ENCODE peak calls at places on chromosomes 11 and 22, in nine cellular contexts. L is A549, W is AG09309, V is pancreas, M is ovary, C is neural crest cell, A is cardiac muscle cell, N is uterus, D is brain microvascular endothelial cell. H is an unnamed sample.

GRCh38 chr11:108117746-108118371 is 3.5 kb upstream of the ACAT1 start:
- DNase-seq in L (peak), W (peak), V (no peak), M (no peak), C (no peak), A (peak), N (no peak), D (no peak), H (peak)

GRCh38 chr11:126181939-126182730 is 29.3 kb downstream of the RPUSD4 start:
- DNase-seq in L (no peak), W (no peak), V (no peak), M (no peak), C (no peak), A (no peak), N (no peak), D (no peak), H (no peak)

GRCh38 chr11:127844843-127845242 is 742.5 kb downstream of the ETS1 start:
- DNase-seq in L (no peak), W (no peak), V (no peak), M (no peak), C (no peak), A (no peak), N (no peak), D (no peak), H (no peak)

GRCh38 chr11:70411713-70412452 is 13.6 kb downstream of the CTTN start:
- DNase-seq in L (no peak), W (no peak), V (peak), M (no peak), C (no peak), A (no peak), N (no peak), D (no peak), H (no peak)

GRCh38 chr11:92346220-92346619 is 121.6 kb downstream of the FAT3 start:
- DNase-seq in L (no peak), W (no peak), V (no peak), M (no peak), C (no peak), A (no peak), N (no peak), D (no peak), H (no peak)

GRCh38 chr22:38882480-38882879 is 10.5 kb upstream of the CBX6 start:
- DNase-seq in L (no peak), W (no peak), V (peak), M (peak), C (no peak), A (no peak), N (peak), D (no peak), H (no peak)

GRCh38 chr22:17112491-17113042 is 8.6 kb downstream of the TMEM121B start:
- DNase-seq in L (no peak), W (no peak), V (no peak), M (no peak), C (no peak), A (no peak), N (no peak), D (no peak), H (no peak)

GRCh38 chr11:119700536-119701346 is 28.3 kb downstream of the NECTIN1 start:
- DNase-seq in L (no peak), W (no peak), V (peak), M (no peak), C (no peak), A (no peak), N (no peak), D (no peak), H (no peak)

GRCh38 chr11:119533931-119534694 is 111.1 kb upstream of the THY1 start:
- DNase-seq in L (peak), W (no peak), V (peak), M (peak), C (peak), A (peak), N (peak), D (peak), H (peak)

GRCh38 chr11:64248578-64248977 is 1.8 kb upstream of the PPP1R14B start:
- DNase-seq in L (no peak), W (no peak), V (no peak), M (no peak), C (no peak), A (no peak), N (no peak), D (no peak), H (no peak)

GRCh38 chr11:8610532-8611116 is 16.6 kb upstream of the STK33 start:
- DNase-seq in L (no peak), W (no peak), V (no peak), M (no peak), C (no peak), A (no peak), N (no peak), D (peak), H (no peak)

GRCh38 chr11:110303414-110303826 is 7.0 kb upstream of the RDX start:
- DNase-seq in L (no peak), W (no peak), V (no peak), M (no peak), C (no peak), A (no peak), N (no peak), D (no peak), H (no peak)

GRCh38 chr22:38317995-38318715 is 922 bp upstream of the CSNK1E start:
- DNase-seq in L (peak), W (peak), V (no peak), M (peak), C (peak), A (no peak), N (peak), D (peak), H (no peak)

GRCh38 chr22:38953577-38954413 is 3.6 kb upstream of the APOBEC3A start:
- DNase-seq in L (peak), W (no peak), V (no peak), M (no peak), C (no peak), A (no peak), N (no peak), D (no peak), H (no peak)

GRCh38 chr11:67118801-67119576 is at the start of gene KDM2A:
- DNase-seq in L (peak), W (peak), V (peak), M (peak), C (peak), A (peak), N (peak), D (peak), H (peak)
- TF ChIP-seq CTCF in L (peak), W (no peak), V (no peak), M (no peak), C (peak), A (no peak), N (peak), D (no peak), H (peak)

GRCh38 chr22:30186048-30186447 is 60.5 kb downstream of the LIF start:
- DNase-seq in L (no peak), W (no peak), V (no peak), M (no peak), C (no peak), A (no peak), N (no peak), D (no peak), H (no peak)
- TF ChIP-seq CTCF in L (no peak), W (no peak), V (no peak), M (no peak), C (no peak), A (no peak), N (no peak), D (no peak), H (no peak)

DNA sequence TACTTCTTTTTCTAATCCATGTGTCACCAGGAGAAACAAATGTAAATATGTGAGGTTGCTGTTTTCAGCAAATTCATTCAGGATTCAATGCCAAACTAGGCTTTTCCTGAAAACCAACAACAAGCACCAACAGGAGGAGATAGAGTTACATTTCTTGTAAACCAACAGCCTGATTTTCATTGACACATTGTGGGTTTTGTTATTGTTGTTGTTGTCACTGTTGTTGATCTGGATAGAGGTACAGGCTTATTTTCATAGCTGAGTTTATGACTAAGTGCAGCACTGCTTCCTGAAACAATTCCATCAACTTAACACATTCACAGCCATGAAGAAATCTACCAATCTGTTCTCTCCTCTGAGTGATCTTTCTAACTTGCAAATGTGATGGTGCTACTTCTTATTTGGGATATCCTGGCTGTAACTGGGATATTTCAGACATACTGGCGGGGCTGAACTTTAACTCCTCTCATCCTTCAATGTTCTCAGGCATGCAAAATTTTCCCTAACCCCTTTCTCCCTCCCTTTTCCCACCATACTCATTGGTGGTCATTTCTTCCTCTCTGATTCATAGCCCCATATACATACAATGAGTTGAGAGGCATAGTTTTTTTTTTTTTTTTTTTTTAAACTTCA is 65.5 kb downstream of the ME3 start:
- DNase-seq in L (no peak), W (no peak), V (no peak), M (no peak), C (no peak), A (no peak), N (no peak), D (peak), H (no peak)
- TF ChIP-seq CTCF in L (peak), W (peak), V (no peak), M (no peak), C (no peak), A (no peak), N (no peak), D (no peak), H (no peak)

DNA sequence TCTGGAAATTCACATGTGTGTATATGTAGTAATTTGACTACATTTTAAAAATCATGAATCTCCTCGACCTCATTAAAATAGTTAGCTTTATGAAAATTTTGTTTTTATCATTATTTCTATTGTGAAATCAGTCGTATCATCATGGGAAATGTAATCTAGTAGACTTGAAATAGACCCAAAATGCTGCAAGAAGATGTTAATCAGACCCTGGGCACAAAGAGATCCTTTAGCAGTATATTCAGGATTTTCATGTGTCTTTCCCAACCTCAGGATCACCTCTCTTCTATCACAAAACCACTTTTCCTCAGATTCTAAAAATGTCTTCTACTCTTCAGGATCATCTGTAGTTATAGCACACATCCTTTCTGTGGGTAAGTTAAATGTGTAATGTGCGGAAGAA is 74.9 kb upstream of the ADSL start:
- DNase-seq in L (no peak), W (no peak), V (no peak), M (no peak), C (no peak), A (no peak), N (no peak), D (no peak), H (no peak)
- TF ChIP-seq CTCF in L (no peak), W (no peak), V (no peak), M (no peak), C (no peak), A (no peak), N (no peak), D (no peak), H (no peak)

DNA sequence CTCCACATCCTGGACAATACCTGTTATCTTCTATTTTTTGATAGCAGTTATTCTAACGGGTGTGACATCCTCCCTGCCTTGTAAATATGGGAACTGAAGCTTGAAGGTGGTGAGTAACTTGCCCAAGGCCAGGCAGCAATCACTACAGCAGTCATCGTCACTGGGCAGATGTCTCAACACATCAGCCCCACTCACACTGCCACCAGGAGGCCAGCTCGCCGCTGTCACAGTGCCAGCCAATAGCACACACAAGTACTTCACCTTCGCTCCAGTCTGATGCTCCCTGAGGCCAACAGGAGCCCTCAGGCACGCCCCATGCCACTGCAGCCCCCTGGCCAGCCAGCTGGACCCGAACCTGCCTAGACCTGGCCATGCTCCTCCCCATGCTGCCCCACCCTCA is 4.9 kb upstream of the TTLL1 start:
- DNase-seq in L (no peak), W (no peak), V (no peak), M (no peak), C (no peak), A (no peak), N (no peak), D (no peak), H (no peak)
- TF ChIP-seq CTCF in L (no peak), W (no peak), V (no peak), M (no peak), C (peak), A (no peak), N (no peak), D (no peak), H (no peak)

DNA sequence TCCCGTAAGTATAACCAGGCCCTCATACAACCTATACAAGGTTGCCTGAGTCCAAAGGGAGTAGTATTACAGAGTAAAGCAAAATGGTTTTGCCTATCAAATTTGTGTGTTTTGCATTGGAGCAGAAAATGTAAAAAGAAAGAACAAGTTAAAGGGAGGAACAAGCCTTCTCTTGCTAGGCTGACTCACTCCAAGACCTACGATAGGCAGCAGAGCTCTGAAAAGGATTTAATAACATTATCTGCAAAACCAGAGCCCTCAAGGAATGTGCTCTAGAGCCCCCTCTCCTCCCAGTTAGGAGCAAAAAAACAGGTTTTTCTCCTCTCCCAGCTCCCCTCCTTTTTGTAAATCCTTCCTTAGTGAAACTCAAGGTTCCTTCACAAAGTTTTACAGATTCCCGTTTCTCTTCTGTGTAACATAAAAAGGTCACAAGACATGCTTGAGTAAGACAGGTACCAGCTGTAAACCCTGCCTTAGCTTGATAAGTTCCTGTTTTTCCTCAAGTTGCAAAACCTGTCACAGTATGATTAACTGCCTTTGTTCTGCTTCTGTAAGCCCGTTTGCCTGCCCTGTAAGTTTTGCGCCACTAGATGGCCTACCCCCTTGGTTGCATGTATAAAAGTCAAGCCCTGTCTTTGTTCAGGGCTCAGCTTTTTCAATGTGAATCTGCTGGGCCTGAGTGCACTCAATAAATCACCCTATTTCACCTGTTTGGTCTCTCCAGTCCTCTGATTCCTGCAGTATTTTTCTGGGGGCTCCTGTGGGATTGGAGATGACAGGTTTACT is 498.2 kb downstream of the KCNA4 start:
- DNase-seq in L (no peak), W (no peak), V (no peak), M (no peak), C (no peak), A (no peak), N (no peak), D (no peak), H (no peak)
- TF ChIP-seq CTCF in L (no peak), W (no peak), V (no peak), M (no peak), C (peak), A (peak), N (no peak), D (peak), H (no peak)

GRCh38 chr11:122024278-122024677 is 91.7 kb downstream of the BLID start:
- DNase-seq in L (no peak), W (no peak), V (no peak), M (no peak), C (no peak), A (no peak), N (no peak), D (no peak), H (no peak)

GRCh38 chr11:122022646-122023045 is 93.4 kb downstream of the BLID start:
- DNase-seq in L (no peak), W (no peak), V (no peak), M (no peak), C (no peak), A (no peak), N (no peak), D (no peak), H (no peak)

GRCh38 chr11:122019908-122020694 is 95.9 kb downstream of the BLID start:
- DNase-seq in L (no peak), W (no peak), V (no peak), M (no peak), C (no peak), A (no peak), N (no peak), D (no peak), H (no peak)

GRCh38 chr11:122023614-122024250 is 92.3 kb downstream of the BLID start:
- DNase-seq in L (no peak), W (no peak), V (no peak), M (no peak), C (no peak), A (no peak), N (no peak), D (no peak), H (no peak)

GRCh38 chr11:122020902-122021301 is 95.1 kb downstream of the BLID start:
- DNase-seq in L (no peak), W (no peak), V (no peak), M (no peak), C (no peak), A (peak), N (no peak), D (peak), H (no peak)
- TF ChIP-seq CTCF in L (peak), W (peak), V (no peak), M (no peak), C (peak), A (peak), N (peak), D (peak), H (peak)

DNA sequence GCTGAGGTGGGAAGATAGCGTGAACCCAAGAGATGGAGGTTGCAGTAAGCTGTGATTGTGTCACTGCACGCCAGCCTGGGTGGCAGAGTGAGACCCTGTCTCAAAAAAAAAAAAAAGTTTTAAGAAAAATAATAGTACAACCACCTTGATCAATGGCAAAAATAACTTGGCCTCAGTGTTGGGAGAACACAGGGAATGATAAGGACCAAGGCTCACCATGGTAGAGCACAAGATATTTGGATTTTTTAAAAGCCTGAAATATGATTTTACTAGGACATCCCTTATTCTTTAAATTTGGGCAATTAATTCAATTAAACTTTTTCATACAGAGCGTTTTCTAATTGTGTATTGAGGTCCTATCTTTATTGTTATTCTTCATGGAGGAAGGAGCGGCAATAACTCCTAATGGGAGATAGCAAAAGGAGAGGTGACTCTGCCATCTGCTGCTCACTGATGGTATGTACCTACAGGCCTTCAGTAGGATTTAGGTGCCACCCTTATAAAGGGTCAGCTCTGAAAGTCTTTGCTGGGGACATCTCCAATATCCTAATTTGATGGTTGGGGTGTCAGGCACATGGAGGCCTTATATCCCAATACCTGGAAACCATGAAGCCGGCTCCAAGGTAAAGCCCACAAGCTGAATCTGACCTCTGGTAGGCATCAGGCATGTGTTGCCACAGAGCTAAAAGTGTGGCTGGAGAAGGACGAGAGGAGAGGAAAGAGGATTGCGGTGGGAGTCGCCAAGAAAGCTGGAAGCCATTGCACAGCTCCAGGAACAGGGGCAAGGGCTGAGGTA is 21.9 kb upstream of the POLD3 start:
- DNase-seq in L (peak), W (peak), V (no peak), M (no peak), C (peak), A (peak), N (peak), D (peak), H (peak)
- TF ChIP-seq CTCF in L (peak), W (peak), V (peak), M (peak), C (peak), A (peak), N (peak), D (peak), H (peak)